ENCODE peak calls at places on chromosomes 6 and 20, in nine cellular contexts. T is activated CD8-positive, alpha-beta memory T cell treated with anti-CD3 and anti-CD28 coated beads for 24 hours; D is activated T-cell treated with anti-CD3 and anti-CD28 coated beads for 1 hour; I is NCI-H1694 treated with DMSO at 0.1 percent for 48 hours; N is GM12892; F is IMR-90; G is SK-N-MC; Y is effector memory CD8-positive, alpha-beta T cell; W is psoas muscle. P is an unnamed sample.

GRCh38 chr6:34298941-34299340 is 50.1 kb upstream of the SMIM29 start:
- DNase-seq in T (no peak), D (no peak), I (no peak), N (no peak), F (no peak), G (no peak), Y (no peak), W (no peak), P (no peak)

GRCh38 chr6:148885154-148885870 is 138.5 kb downstream of the UST start:
- DNase-seq in T (no peak), D (no peak), I (no peak), N (no peak), F (peak), G (no peak), Y (no peak), W (no peak), P (no peak)

GRCh38 chr6:96236471-96236870 is 220.7 kb downstream of the FUT9 start:
- DNase-seq in T (no peak), D (no peak), I (no peak), N (no peak), F (no peak), G (no peak), Y (no peak), W (no peak), P (no peak)

GRCh38 chr6:149896491-149896890 is 1.4 kb downstream of the RAET1E start:
- DNase-seq in T (peak), D (no peak), I (no peak), N (no peak), F (peak), G (no peak), Y (no peak), W (no peak), P (no peak)

GRCh38 chr6:159084493-159085091 is 39.8 kb upstream of the TAGAP start:
- DNase-seq in T (no peak), D (no peak), I (no peak), N (no peak), F (peak), G (peak), Y (no peak), W (no peak), P (no peak)

GRCh38 chr20:17882834-17883591 is 85.6 kb downstream of the SNX5 start:
- DNase-seq in T (no peak), D (no peak), I (no peak), N (no peak), F (no peak), G (no peak), Y (no peak), W (no peak), P (no peak)

GRCh38 chr20:36538026-36538764 is 3.1 kb upstream of the MYL9 start:
- DNase-seq in T (no peak), D (no peak), I (no peak), N (no peak), F (peak), G (no peak), Y (no peak), W (no peak), P (no peak)

GRCh38 chr6:118704911-118705310 is 53.5 kb upstream of the CEP85L start:
- DNase-seq in T (no peak), D (no peak), I (no peak), N (no peak), F (no peak), G (peak), Y (no peak), W (no peak), P (no peak)

GRCh38 chr6:3593161-3593560 is 136.3 kb upstream of the SLC22A23 start:
- DNase-seq in T (no peak), D (no peak), I (no peak), N (no peak), F (no peak), G (no peak), Y (no peak), W (no peak), P (no peak)

P was measured in B cell.